ENCODE peak calls at places on chromosomes 12 and 14, in five cellular contexts. One of them, this sample, is unnamed.

GRCh38 chr12:12039897-12040296 is 30.8 kb upstream of the BCL2L14 start:
- DNase-seq in endodermal cell: peak
- DNase-seq in MM.1S: no peak
- DNase-seq in ovary: no peak
- DNase-seq in sigmoid colon: no peak
- DNase-seq in this sample: no peak

GRCh38 chr14:32426028-32426427 is 96.9 kb downstream of the AKAP6 start:
- DNase-seq in endodermal cell: no peak
- DNase-seq in MM.1S: no peak
- DNase-seq in ovary: no peak
- DNase-seq in sigmoid colon: no peak
- DNase-seq in this sample: no peak

GRCh38 chr14:35374273-35374681 is 30.3 kb downstream of the NFKBIA start:
- DNase-seq in endodermal cell: no peak
- DNase-seq in MM.1S: no peak
- DNase-seq in ovary: no peak
- DNase-seq in sigmoid colon: peak
- DNase-seq in this sample: no peak

GRCh38 chr14:50961606-50962259 is 17.4 kb upstream of the PYGL start:
- DNase-seq in endodermal cell: no peak
- DNase-seq in MM.1S: no peak
- DNase-seq in ovary: no peak
- DNase-seq in sigmoid colon: no peak
- DNase-seq in this sample: no peak

GRCh38 chr12:123141615-123142517 is 9.0 kb downstream of the PITPNM2 start:
- DNase-seq in endodermal cell: peak
- DNase-seq in MM.1S: no peak
- DNase-seq in ovary: peak
- DNase-seq in sigmoid colon: peak
- DNase-seq in this sample: peak

GRCh38 chr14:72855913-72856312 is 38.0 kb downstream of the DPF3 start:
- DNase-seq in endodermal cell: no peak
- DNase-seq in MM.1S: no peak
- DNase-seq in ovary: no peak
- DNase-seq in sigmoid colon: no peak
- DNase-seq in this sample: no peak

GRCh38 chr12:102300824-102301461 is 103.3 kb upstream of the PMCH start:
- DNase-seq in endodermal cell: peak
- DNase-seq in MM.1S: peak
- DNase-seq in ovary: no peak
- DNase-seq in sigmoid colon: no peak
- DNase-seq in this sample: no peak

GRCh38 chr14:23364604-23365352 is at the start of gene EFS:
- DNase-seq in endodermal cell: no peak
- DNase-seq in MM.1S: no peak
- DNase-seq in ovary: peak
- DNase-seq in sigmoid colon: no peak
- DNase-seq in this sample: no peak

GRCh38 chr14:102616318-102616717 is 23.9 kb downstream of the RCOR1 start:
- DNase-seq in endodermal cell: no peak
- DNase-seq in MM.1S: no peak
- DNase-seq in ovary: no peak
- DNase-seq in sigmoid colon: no peak
- DNase-seq in this sample: no peak

GRCh38 chr12:131528144-131528543 is 182.7 kb upstream of the SFSWAP start:
- DNase-seq in endodermal cell: no peak
- DNase-seq in MM.1S: no peak
- DNase-seq in ovary: no peak
- DNase-seq in sigmoid colon: no peak
- DNase-seq in this sample: no peak

GRCh38 chr12:124524231-124524925 is 43.0 kb downstream of the NCOR2 start:
- DNase-seq in endodermal cell: no peak
- DNase-seq in MM.1S: no peak
- DNase-seq in ovary: no peak
- DNase-seq in sigmoid colon: no peak
- DNase-seq in this sample: no peak

GRCh38 chr14:68928770-68929550 is 50.1 kb downstream of the ACTN1 start:
- DNase-seq in endodermal cell: no peak
- DNase-seq in MM.1S: no peak
- DNase-seq in ovary: no peak
- DNase-seq in sigmoid colon: no peak
- DNase-seq in this sample: peak

GRCh38 chr12:122517877-122518276 is 8.9 kb downstream of the RSRC2 start:
- DNase-seq in endodermal cell: peak
- DNase-seq in MM.1S: no peak
- DNase-seq in ovary: no peak
- DNase-seq in sigmoid colon: no peak
- DNase-seq in this sample: no peak

GRCh38 chr14:68364823-68365222 is 428.0 kb downstream of the ZFP36L1 start:
- DNase-seq in endodermal cell: peak
- DNase-seq in MM.1S: no peak
- DNase-seq in ovary: no peak
- DNase-seq in sigmoid colon: no peak
- DNase-seq in this sample: no peak

GRCh38 chr14:105660816-105661531 is 134.6 kb downstream of the TMEM121 start:
- DNase-seq in endodermal cell: no peak
- DNase-seq in MM.1S: no peak
- DNase-seq in ovary: no peak
- DNase-seq in sigmoid colon: no peak
- DNase-seq in this sample: no peak

GRCh38 chr12:51357374-51358047 is 11.0 kb upstream of the CELA1 start:
- DNase-seq in endodermal cell: no peak
- DNase-seq in MM.1S: no peak
- DNase-seq in ovary: no peak
- DNase-seq in sigmoid colon: no peak
- DNase-seq in this sample: no peak

GRCh38 chr12:3885179-3886094 is 12.2 kb upstream of the PARP11 start:
- DNase-seq in endodermal cell: peak
- DNase-seq in MM.1S: peak
- DNase-seq in ovary: no peak
- DNase-seq in sigmoid colon: no peak
- DNase-seq in this sample: no peak

GRCh38 chr12:85725991-85726390 is 110.2 kb downstream of the RASSF9 start:
- DNase-seq in endodermal cell: no peak
- DNase-seq in MM.1S: no peak
- DNase-seq in ovary: no peak
- DNase-seq in sigmoid colon: no peak
- DNase-seq in this sample: no peak

GRCh38 chr12:112496493-112496892 is 77.7 kb downstream of the PTPN11 start:
- DNase-seq in endodermal cell: no peak
- DNase-seq in MM.1S: no peak
- DNase-seq in ovary: no peak
- DNase-seq in sigmoid colon: no peak
- DNase-seq in this sample: no peak

GRCh38 chr12:69170293-69170692 is 69.1 kb upstream of the CPSF6 start:
- DNase-seq in endodermal cell: peak
- DNase-seq in MM.1S: no peak
- DNase-seq in ovary: no peak
- DNase-seq in sigmoid colon: no peak
- DNase-seq in this sample: no peak

GRCh38 chr14:102917469-102918211 is 4.8 kb upstream of the AMN start:
- DNase-seq in endodermal cell: peak
- DNase-seq in MM.1S: peak
- DNase-seq in ovary: no peak
- DNase-seq in sigmoid colon: no peak
- DNase-seq in this sample: no peak

GRCh38 chr12:31928246-31929139 is 30.7 kb upstream of the RESF1 start:
- DNase-seq in endodermal cell: no peak
- DNase-seq in MM.1S: peak
- DNase-seq in ovary: no peak
- DNase-seq in sigmoid colon: no peak
- DNase-seq in this sample: no peak

GRCh38 chr12:49365542-49365941 is 1.7 kb upstream of the SPATS2 start:
- DNase-seq in endodermal cell: peak
- DNase-seq in MM.1S: no peak
- DNase-seq in ovary: no peak
- DNase-seq in sigmoid colon: no peak
- DNase-seq in this sample: no peak

GRCh38 chr14:91252901-91253794 is 8.6 kb upstream of the GPR68 start:
- DNase-seq in endodermal cell: peak
- DNase-seq in MM.1S: no peak
- DNase-seq in ovary: peak
- DNase-seq in sigmoid colon: no peak
- DNase-seq in this sample: no peak

GRCh38 chr12:132393245-132393795 is 63.9 kb upstream of the GALNT9 start:
- DNase-seq in endodermal cell: no peak
- DNase-seq in MM.1S: no peak
- DNase-seq in ovary: no peak
- DNase-seq in sigmoid colon: peak
- DNase-seq in this sample: peak

GRCh38 chr12:124018526-124018925 is 45.5 kb downstream of the ZNF664 start:
- DNase-seq in endodermal cell: no peak
- DNase-seq in MM.1S: no peak
- DNase-seq in ovary: no peak
- DNase-seq in sigmoid colon: no peak
- DNase-seq in this sample: no peak

GRCh38 chr14:52338282-52338681 is 24.2 kb downstream of the PTGER2 start:
- DNase-seq in endodermal cell: no peak
- DNase-seq in MM.1S: no peak
- DNase-seq in ovary: no peak
- DNase-seq in sigmoid colon: no peak
- DNase-seq in this sample: no peak

GRCh38 chr12:53624956-53625355 is 1.2 kb downstream of the ATF7 start:
- DNase-seq in endodermal cell: no peak
- DNase-seq in MM.1S: no peak
- DNase-seq in ovary: no peak
- DNase-seq in sigmoid colon: no peak
- DNase-seq in this sample: no peak

GRCh38 chr12:53625946-53626701 is at the start of gene ATF7:
- DNase-seq in endodermal cell: peak
- DNase-seq in MM.1S: peak
- DNase-seq in ovary: peak
- DNase-seq in sigmoid colon: peak
- DNase-seq in this sample: peak

GRCh38 chr12:53626702-53627169 is 554 bp upstream of the ATF7 start:
- DNase-seq in endodermal cell: no peak
- DNase-seq in MM.1S: peak
- DNase-seq in ovary: no peak
- DNase-seq in sigmoid colon: no peak
- DNase-seq in this sample: no peak

GRCh38 chr12:53625373-53625945 is 723 bp downstream of the ATF7 start:
- DNase-seq in endodermal cell: no peak
- DNase-seq in MM.1S: no peak
- DNase-seq in ovary: no peak
- DNase-seq in sigmoid colon: no peak
- DNase-seq in this sample: no peak

GRCh38 chr12:53627919-53628318 is 1.7 kb upstream of the ATF7 start:
- DNase-seq in endodermal cell: no peak
- DNase-seq in MM.1S: no peak
- DNase-seq in ovary: no peak
- DNase-seq in sigmoid colon: no peak
- DNase-seq in this sample: no peak
- H3K27ac ChIP-seq in endodermal cell: no peak
- H3K27ac ChIP-seq in MM.1S: no peak
- H3K27ac ChIP-seq in ovary: no peak
- H3K27ac ChIP-seq in sigmoid colon: no peak
- H3K27ac ChIP-seq in this sample: no peak

GRCh38 chr12:47304161-47304560 is 224.4 kb upstream of the AMIGO2 start:
- DNase-seq in endodermal cell: no peak
- DNase-seq in MM.1S: no peak
- DNase-seq in ovary: no peak
- DNase-seq in sigmoid colon: no peak
- DNase-seq in this sample: no peak

GRCh38 chr12:47305464-47305863 is 225.7 kb upstream of the AMIGO2 start:
- DNase-seq in endodermal cell: no peak
- DNase-seq in MM.1S: no peak
- DNase-seq in ovary: no peak
- DNase-seq in sigmoid colon: no peak
- DNase-seq in this sample: no peak

GRCh38 chr12:47303207-47303606 is 223.4 kb upstream of the AMIGO2 start:
- DNase-seq in endodermal cell: no peak
- DNase-seq in MM.1S: no peak
- DNase-seq in ovary: no peak
- DNase-seq in sigmoid colon: no peak
- DNase-seq in this sample: no peak

GRCh38 chr12:47299586-47299985 is 219.8 kb upstream of the AMIGO2 start:
- DNase-seq in endodermal cell: no peak
- DNase-seq in MM.1S: no peak
- DNase-seq in ovary: no peak
- DNase-seq in sigmoid colon: no peak
- DNase-seq in this sample: no peak

GRCh38 chr12:47302111-47302597 is 222.4 kb upstream of the AMIGO2 start:
- DNase-seq in endodermal cell: no peak
- DNase-seq in MM.1S: no peak
- DNase-seq in ovary: no peak
- DNase-seq in sigmoid colon: no peak
- DNase-seq in this sample: no peak
- H3K4me3 ChIP-seq in endodermal cell: no peak
- H3K4me3 ChIP-seq in MM.1S: no peak
- H3K4me3 ChIP-seq in ovary: no peak
- H3K4me3 ChIP-seq in sigmoid colon: no peak
- H3K4me3 ChIP-seq in this sample: no peak

GRCh38 chr12:93019240-93019910 is 90.3 kb upstream of the EEA1 start:
- DNase-seq in endodermal cell: no peak
- DNase-seq in MM.1S: no peak
- DNase-seq in ovary: no peak
- DNase-seq in sigmoid colon: no peak
- DNase-seq in this sample: peak
- H3K27ac ChIP-seq in endodermal cell: no peak
- H3K27ac ChIP-seq in MM.1S: no peak
- H3K27ac ChIP-seq in ovary: peak
- H3K27ac ChIP-seq in sigmoid colon: no peak
- H3K27ac ChIP-seq in this sample: no peak

GRCh38 chr14:95513261-95513660 is 3.2 kb downstream of the SYNE3 start:
- DNase-seq in endodermal cell: no peak
- DNase-seq in MM.1S: no peak
- DNase-seq in ovary: no peak
- DNase-seq in sigmoid colon: no peak
- DNase-seq in this sample: no peak

GRCh38 chr14:95516554-95517209 is at the start of gene SYNE3:
- DNase-seq in endodermal cell: peak
- DNase-seq in MM.1S: peak
- DNase-seq in ovary: peak
- DNase-seq in sigmoid colon: peak
- DNase-seq in this sample: peak

GRCh38 chr14:95515523-95516517 is 630 bp downstream of the SYNE3 start:
- DNase-seq in endodermal cell: peak
- DNase-seq in MM.1S: peak
- DNase-seq in ovary: peak
- DNase-seq in sigmoid colon: peak
- DNase-seq in this sample: peak

GRCh38 chr14:95514131-95515079 is 2.0 kb downstream of the SYNE3 start:
- DNase-seq in endodermal cell: peak
- DNase-seq in MM.1S: peak
- DNase-seq in ovary: no peak
- DNase-seq in sigmoid colon: no peak
- DNase-seq in this sample: no peak

DNA sequence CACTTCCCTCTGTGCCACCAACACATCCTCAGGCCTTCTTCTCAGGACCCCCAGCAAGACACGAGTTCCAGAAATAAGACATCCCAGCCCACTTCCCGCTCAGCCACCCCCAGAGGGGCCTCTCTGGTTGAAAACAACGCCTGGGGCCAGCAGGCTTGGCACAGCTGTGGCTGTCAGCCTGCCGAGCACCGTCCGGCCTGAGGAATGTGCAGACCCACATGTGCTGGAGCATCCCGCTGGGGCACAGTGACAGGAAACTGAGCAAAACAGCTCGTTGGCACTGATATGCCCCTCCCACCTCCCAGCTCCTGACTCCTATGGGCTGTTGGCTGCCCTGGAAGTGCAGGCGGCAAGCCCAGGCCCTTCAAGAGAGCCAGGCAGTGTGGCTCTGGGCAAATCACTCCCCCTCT is 1.4 kb downstream of the SYNE3 start:
- DNase-seq in endodermal cell: peak
- DNase-seq in MM.1S: peak
- DNase-seq in ovary: peak
- DNase-seq in sigmoid colon: peak
- DNase-seq in this sample: peak
- H3K4me3 ChIP-seq in endodermal cell: peak
- H3K4me3 ChIP-seq in MM.1S: peak
- H3K4me3 ChIP-seq in ovary: peak
- H3K4me3 ChIP-seq in sigmoid colon: peak
- H3K4me3 ChIP-seq in this sample: no peak

This sample was measured in right lobe of liver.